ENCODE peak calls at places on chromosomes 2 and 18, in four cellular contexts. One of them, this sample, is unnamed.

GRCh38 chr18:46297124-46297523 is 192.9 kb downstream of the HAUS1 start:
- DNase-seq in GM12892: no peak
- DNase-seq in K562: no peak
- DNase-seq in GM12878: no peak
- DNase-seq in this sample: no peak

GRCh38 chr2:119206201-119206600 is 17.4 kb upstream of the STEAP3 start:
- DNase-seq in GM12892: no peak
- DNase-seq in K562: no peak
- DNase-seq in GM12878: no peak
- DNase-seq in this sample: no peak

GRCh38 chr2:219059375-219059724 is 1.4 kb downstream of the IHH start:
- DNase-seq in GM12892: no peak
- DNase-seq in K562: no peak
- DNase-seq in GM12878: no peak
- DNase-seq in this sample: no peak

GRCh38 chr2:54955358-54955673 is 94.9 kb downstream of the RTN4 start:
- DNase-seq in GM12892: no peak
- DNase-seq in K562: no peak
- DNase-seq in GM12878: no peak
- DNase-seq in this sample: no peak

GRCh38 chr2:68905116-68905515 is 33.9 kb upstream of the BMP10 start:
- DNase-seq in GM12892: no peak
- DNase-seq in K562: no peak
- DNase-seq in GM12878: no peak
- DNase-seq in this sample: no peak

GRCh38 chr18:79555885-79556284 is 123.7 kb upstream of the CTDP1 start:
- DNase-seq in GM12892: no peak
- DNase-seq in K562: no peak
- DNase-seq in GM12878: no peak
- DNase-seq in this sample: no peak

GRCh38 chr2:156455366-156455975 is 19.3 kb downstream of the GPD2 start:
- DNase-seq in GM12892: no peak
- DNase-seq in K562: no peak
- DNase-seq in GM12878: no peak
- DNase-seq in this sample: no peak

GRCh38 chr2:10833021-10833420 is 20.4 kb upstream of the PDIA6 start:
- DNase-seq in GM12892: no peak
- DNase-seq in K562: no peak
- DNase-seq in GM12878: no peak
- DNase-seq in this sample: no peak

GRCh38 chr18:55031164-55031563 is 71.9 kb upstream of the CCDC68 start:
- DNase-seq in GM12892: no peak
- DNase-seq in K562: no peak
- DNase-seq in GM12878: no peak
- DNase-seq in this sample: no peak

GRCh38 chr18:80154293-80154692 is 45.2 kb downstream of the ADNP2 start:
- DNase-seq in GM12892: no peak
- DNase-seq in K562: peak; percentile 37
- DNase-seq in GM12878: peak; percentile 23
- DNase-seq in this sample: no peak

GRCh38 chr2:219129589-219129988 is 31.0 kb downstream of the NHEJ1 start:
- DNase-seq in GM12892: no peak
- DNase-seq in K562: no peak
- DNase-seq in GM12878: no peak
- DNase-seq in this sample: no peak

GRCh38 chr2:239814917-239815637 is 210.1 kb downstream of the NDUFA10 start:
- DNase-seq in GM12892: no peak
- DNase-seq in K562: no peak
- DNase-seq in GM12878: no peak
- DNase-seq in this sample: no peak

GRCh38 chr2:110157153-110157793 is 41.7 kb upstream of the MALL start:
- DNase-seq in GM12892: no peak
- DNase-seq in K562: peak; percentile 27
- DNase-seq in GM12878: peak; percentile 8
- DNase-seq in this sample: peak; percentile 7

GRCh38 chr2:45836740-45837139 is 185.3 kb downstream of the PRKCE start:
- DNase-seq in GM12892: no peak
- DNase-seq in K562: no peak
- DNase-seq in GM12878: no peak
- DNase-seq in this sample: no peak

GRCh38 chr2:45837812-45838341 is 186.4 kb downstream of the PRKCE start:
- DNase-seq in GM12892: no peak
- DNase-seq in K562: no peak
- DNase-seq in GM12878: no peak
- DNase-seq in this sample: no peak

GRCh38 chr2:45834858-45835257 is 183.4 kb downstream of the PRKCE start:
- DNase-seq in GM12892: no peak
- DNase-seq in K562: no peak
- DNase-seq in GM12878: no peak
- DNase-seq in this sample: no peak

GRCh38 chr2:45834372-45834771 is 182.9 kb downstream of the PRKCE start:
- DNase-seq in GM12892: no peak
- DNase-seq in K562: no peak
- DNase-seq in GM12878: no peak
- DNase-seq in this sample: no peak

GRCh38 chr2:45836316-45836715 is 184.8 kb downstream of the PRKCE start:
- DNase-seq in GM12892: no peak
- DNase-seq in K562: no peak
- DNase-seq in GM12878: no peak
- DNase-seq in this sample: no peak
- TF ChIP-seq TAF1 in GM12892: no peak
- TF ChIP-seq TAF1 in K562: no peak
- TF ChIP-seq TAF1 in GM12878: no peak
- TF ChIP-seq TAF1 in this sample: no peak

GRCh38 chr2:217834744-217835513 is 167.9 kb downstream of the TNS1 start:
- DNase-seq in GM12892: no peak
- DNase-seq in K562: no peak
- DNase-seq in GM12878: no peak
- DNase-seq in this sample: no peak
- TF ChIP-seq POLR2AphosphoS5 in GM12892: no peak
- TF ChIP-seq POLR2AphosphoS5 in K562: no peak
- TF ChIP-seq POLR2AphosphoS5 in GM12878: no peak
- TF ChIP-seq POLR2AphosphoS5 in this sample: no peak

GRCh38 chr2:100886054-100886453 is 66.1 kb downstream of the NPAS2 start:
- DNase-seq in GM12892: no peak
- DNase-seq in K562: no peak
- DNase-seq in GM12878: no peak
- DNase-seq in this sample: no peak

GRCh38 chr2:100888602-100889001 is 68.7 kb downstream of the NPAS2 start:
- DNase-seq in GM12892: no peak
- DNase-seq in K562: no peak
- DNase-seq in GM12878: no peak
- DNase-seq in this sample: no peak

GRCh38 chr2:100889286-100889685 is 69.3 kb downstream of the NPAS2 start:
- DNase-seq in GM12892: no peak
- DNase-seq in K562: no peak
- DNase-seq in GM12878: no peak
- DNase-seq in this sample: no peak

GRCh38 chr2:100887039-100887578 is 67.2 kb downstream of the NPAS2 start:
- DNase-seq in GM12892: no peak
- DNase-seq in K562: no peak
- DNase-seq in GM12878: no peak
- DNase-seq in this sample: no peak

GRCh38 chr2:100887713-100888112 is 67.8 kb downstream of the NPAS2 start:
- DNase-seq in GM12892: no peak
- DNase-seq in K562: no peak
- DNase-seq in GM12878: no peak
- DNase-seq in this sample: no peak
- TF ChIP-seq TAF1 in GM12892: no peak
- TF ChIP-seq TAF1 in K562: no peak
- TF ChIP-seq TAF1 in GM12878: no peak
- TF ChIP-seq TAF1 in this sample: no peak

GRCh38 chr2:21774691-21775090 is 650.9 kb downstream of the TDRD15 start:
- DNase-seq in GM12892: no peak
- DNase-seq in K562: no peak
- DNase-seq in GM12878: no peak
- DNase-seq in this sample: no peak
- TF ChIP-seq POLR2AphosphoS5 in GM12892: no peak
- TF ChIP-seq POLR2AphosphoS5 in K562: no peak
- TF ChIP-seq POLR2AphosphoS5 in GM12878: no peak
- TF ChIP-seq POLR2AphosphoS5 in this sample: no peak

GRCh38 chr18:4544131-4544530 is 89.0 kb upstream of the DLGAP1 start:
- DNase-seq in GM12892: no peak
- DNase-seq in K562: no peak
- DNase-seq in GM12878: no peak
- DNase-seq in this sample: no peak

GRCh38 chr18:4547126-4547525 is 92.0 kb upstream of the DLGAP1 start:
- DNase-seq in GM12892: no peak
- DNase-seq in K562: no peak
- DNase-seq in GM12878: no peak
- DNase-seq in this sample: no peak

GRCh38 chr18:4541588-4541987 is 86.5 kb upstream of the DLGAP1 start:
- DNase-seq in GM12892: no peak
- DNase-seq in K562: no peak
- DNase-seq in GM12878: no peak
- DNase-seq in this sample: no peak
- TF ChIP-seq TAF1 in GM12892: no peak
- TF ChIP-seq TAF1 in K562: no peak
- TF ChIP-seq TAF1 in GM12878: no peak
- TF ChIP-seq TAF1 in this sample: no peak

This sample was measured in GM12891.